ENCODE peak calls at places on chromosomes 5 and 9, in four cellular contexts. Q, P, G and J are unnamed samples.

GRCh38 chr9:110076894-110077725 is 130.8 kb downstream of the C9orf152 start:
- DNase-seq in Q (no peak), G (no peak), P (no peak), J (no peak)

GRCh38 chr9:76534031-76534430 is 75.0 kb downstream of the GCNT1 start:
- DNase-seq in P (peak; percentile 32), G (no peak), Q (no peak), J (no peak)

GRCh38 chr9:86487222-86487841 is 133.1 kb upstream of the TUT7 start:
- DNase-seq in Q (no peak), P (peak; percentile 58), G (no peak), J (peak; percentile 27)

GRCh38 chr5:39561421-39561820 is 136.6 kb upstream of the DAB2 start:
- DNase-seq in G (no peak), Q (no peak), P (no peak), J (no peak)

GRCh38 chr9:4277531-4277991 is 22.3 kb downstream of the GLIS3 start:
- DNase-seq in G (no peak), P (no peak), Q (no peak), J (no peak)

GRCh38 chr5:123287881-123288280 is 135.3 kb downstream of the CEP120 start:
- DNase-seq in Q (no peak), G (no peak), P (no peak), J (no peak)

GRCh38 chr5:61969347-61969746 is 336.7 kb upstream of the KIF2A start:
- DNase-seq in P (no peak), G (no peak), Q (no peak), J (no peak)

GRCh38 chr5:165559645-165560044 is 2054.2 kb downstream of the MAT2B start:
- DNase-seq in P (no peak), G (no peak), Q (no peak), J (no peak)

GRCh38 chr5:55918097-55919035 is 67.2 kb downstream of the IL31RA start:
- DNase-seq in Q (no peak), P (no peak), G (no peak), J (no peak)

GRCh38 chr5:140240987-140241706 is 61.8 kb downstream of the PFDN1 start:
- DNase-seq in G (peak; percentile 42), P (peak; percentile 67), Q (peak; percentile 87), J (peak; percentile 70)

GRCh38 chr9:74056023-74056422 is 441.1 kb upstream of the RORB start:
- DNase-seq in G (no peak), P (no peak), Q (no peak), J (no peak)

GRCh38 chr5:26553079-26553478 is 485.3 kb downstream of the CDH9 start:
- DNase-seq in G (no peak), P (no peak), Q (no peak), J (no peak)

GRCh38 chr5:60943624-60944023 is 1.2 kb downstream of the ERCC8 start:
- DNase-seq in G (no peak), P (no peak), Q (no peak), J (no peak)

GRCh38 chr9:18979367-18979766 is 53.6 kb downstream of the SAXO1 start:
- DNase-seq in Q (no peak), G (no peak), P (no peak), J (no peak)

GRCh38 chr9:93659837-93660177 is 83.4 kb downstream of the PHF2 start:
- DNase-seq in G (peak; percentile 4), P (no peak), Q (no peak), J (no peak)

GRCh38 chr5:67094476-67095300 is 101.9 kb downstream of the CD180 start:
- DNase-seq in Q (no peak), G (peak; percentile 68), P (peak; percentile 13), J (no peak)

GRCh38 chr5:67093259-67093658 is 103.3 kb downstream of the CD180 start:
- DNase-seq in Q (no peak), G (no peak), P (no peak), J (no peak)

GRCh38 chr5:67090593-67090992 is 106.0 kb downstream of the CD180 start:
- DNase-seq in P (no peak), G (no peak), Q (no peak), J (no peak)

GRCh38 chr5:67092447-67093023 is 104.1 kb downstream of the CD180 start:
- DNase-seq in P (no peak), Q (peak; percentile 16), G (no peak), J (peak; percentile 55)

GRCh38 chr5:67095346-67095871 is 101.2 kb downstream of the CD180 start:
- DNase-seq in Q (peak; percentile 61), P (no peak), G (no peak), J (no peak)
- H3K4me3 ChIP-seq in Q (no peak overlapping the region), P (no peak overlapping the region), G (no peak overlapping the region), J (no peak overlapping the region)

DNA sequence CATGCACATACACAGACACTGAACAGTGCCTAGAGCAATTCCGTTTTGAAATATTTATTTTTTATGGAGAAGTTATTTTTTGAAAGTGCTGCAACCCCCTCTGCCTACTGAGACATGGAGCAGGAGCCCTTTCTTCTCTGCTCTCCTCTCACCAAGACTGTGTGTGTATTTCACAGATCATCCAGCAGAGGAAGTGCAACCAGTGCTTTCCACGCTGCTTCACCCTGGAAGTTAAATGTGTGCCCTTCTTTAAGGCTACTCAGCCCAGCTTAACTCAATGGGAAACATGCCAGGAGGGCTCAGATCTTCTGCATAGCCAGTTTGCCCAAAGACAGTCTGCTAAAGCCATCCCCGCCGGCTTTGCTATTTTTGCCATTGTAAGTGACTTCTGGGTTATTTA is 606.3 kb downstream of the TLE1 start:
- DNase-seq in G (peak; percentile 32), Q (no peak), P (no peak), J (no peak)
- TF ChIP-seq CTCF in G (peak; percentile 51), Q (no peak), P (peak; percentile 32), J (peak; percentile 29)

GRCh38 chr9:133989554-133990365 is 2.4 kb downstream of the VAV2 start:
- DNase-seq in G (no peak), Q (no peak), P (no peak), J (no peak)
- H3K4me3 ChIP-seq in G (no peak overlapping the region), Q (no peak overlapping the region), P (peak overlapping the region; percentile 94), J (peak overlapping the region; percentile 80)

GRCh38 chr5:150257424-150257823 is 32.1 kb downstream of the CAMK2A start:
- DNase-seq in P (no peak), G (no peak), Q (no peak), J (no peak)

GRCh38 chr5:150255659-150256415 is 33.7 kb downstream of the CAMK2A start:
- DNase-seq in Q (no peak), G (no peak), P (no peak), J (no peak)

GRCh38 chr5:150258126-150258525 is 31.4 kb downstream of the CAMK2A start:
- DNase-seq in G (no peak), Q (no peak), P (no peak), J (no peak)

GRCh38 chr5:150254363-150255154 is 35.0 kb downstream of the CAMK2A start:
- DNase-seq in Q (no peak), P (no peak), G (peak; percentile 53), J (no peak)

DNA sequence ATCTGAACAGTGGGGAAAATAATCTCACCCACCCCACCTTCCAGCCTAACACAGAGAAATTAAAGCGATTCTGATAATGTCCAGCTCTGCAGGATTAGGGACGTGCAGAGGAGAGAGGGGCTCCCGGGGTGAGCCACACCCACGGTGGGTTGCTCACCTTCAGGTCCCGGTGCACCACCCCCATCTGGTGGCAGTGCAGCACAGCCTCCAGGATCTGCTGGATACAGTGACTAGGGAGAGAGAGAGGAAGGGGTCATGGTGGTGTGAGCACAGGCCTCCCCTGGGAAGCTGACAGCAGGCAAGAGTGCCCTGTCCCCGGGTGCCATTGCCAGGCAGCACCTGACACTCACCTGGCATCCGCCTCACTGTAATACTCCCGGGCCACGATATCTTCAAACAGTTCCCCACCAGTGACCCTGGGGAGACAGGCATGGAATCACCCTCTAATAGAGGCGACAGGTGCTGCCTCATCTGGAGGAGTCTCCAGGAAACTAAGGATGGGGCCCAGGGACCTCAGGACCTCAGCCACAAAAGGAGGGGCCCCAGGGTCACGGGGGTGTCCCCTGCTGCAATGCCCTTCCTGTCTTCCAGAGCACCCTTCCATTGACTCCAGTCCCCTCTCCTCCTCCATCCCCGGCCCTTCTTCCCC is 33.0 kb downstream of the CAMK2A start:
- DNase-seq in G (peak; percentile 83), P (no peak), Q (no peak), J (no peak)
- TF ChIP-seq CTCF in G (peak; percentile 89), P (no peak), Q (no peak), J (no peak)

GRCh38 chr5:59741599-59741998 is 151.9 kb downstream of the PDE4D start:
- DNase-seq in G (no peak), P (no peak), Q (no peak), J (no peak)

GRCh38 chr5:59744531-59744992 is 149.0 kb downstream of the PDE4D start:
- DNase-seq in G (no peak), P (no peak), Q (no peak), J (no peak)

GRCh38 chr5:59746261-59746765 is 147.2 kb downstream of the PDE4D start:
- DNase-seq in P (peak; percentile 43), Q (no peak), G (peak; percentile 70), J (no peak)

GRCh38 chr5:59749782-59750520 is 143.6 kb downstream of the PDE4D start:
- DNase-seq in P (no peak), G (no peak), Q (no peak), J (no peak)

DNA sequence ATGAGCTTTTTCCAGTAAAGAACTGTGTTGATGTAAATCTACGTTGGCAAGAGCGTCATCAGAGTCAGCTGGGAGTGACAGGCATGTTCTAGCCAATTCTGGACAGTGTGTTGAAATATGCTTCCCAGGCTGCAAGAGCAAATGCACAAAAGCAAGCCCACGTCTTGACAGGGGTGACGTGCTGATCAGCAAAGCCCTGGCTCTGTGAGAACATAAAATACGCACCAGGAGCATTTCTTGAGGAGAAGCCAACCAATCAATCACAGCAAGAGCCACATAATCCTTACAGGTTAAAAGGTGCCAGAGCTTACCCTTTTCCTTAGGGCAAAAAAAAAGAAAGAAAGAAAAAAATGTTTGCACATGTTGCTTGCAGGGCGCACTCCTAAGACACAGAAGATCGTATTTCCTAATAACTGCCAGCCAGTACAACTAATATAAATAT is 148.1 kb downstream of the PDE4D start:
- DNase-seq in P (peak; percentile 59), G (no peak), Q (peak; percentile 63), J (peak; percentile 68)
- H3K4me3 ChIP-seq in P (no peak overlapping the region), G (no peak overlapping the region), Q (no peak overlapping the region), J (peak overlapping the region; percentile 25)

GRCh38 chr9:136324501-136325300 is 2.6 kb upstream of the GPSM1 start:
- DNase-seq in G (peak; percentile 81), P (no peak), Q (no peak), J (no peak)
- TF ChIP-seq CTCF in G (peak; percentile 55), P (no peak), Q (no peak), J (no peak)

GRCh38 chr9:129628709-129629108 is 2.7 kb downstream of the NTMT1 start:
- DNase-seq in G (no peak), Q (no peak), P (no peak), J (no peak)
- H3K4me3 ChIP-seq in G (no peak overlapping the region), Q (no peak overlapping the region), P (no peak overlapping the region), J (no peak overlapping the region)

DNA sequence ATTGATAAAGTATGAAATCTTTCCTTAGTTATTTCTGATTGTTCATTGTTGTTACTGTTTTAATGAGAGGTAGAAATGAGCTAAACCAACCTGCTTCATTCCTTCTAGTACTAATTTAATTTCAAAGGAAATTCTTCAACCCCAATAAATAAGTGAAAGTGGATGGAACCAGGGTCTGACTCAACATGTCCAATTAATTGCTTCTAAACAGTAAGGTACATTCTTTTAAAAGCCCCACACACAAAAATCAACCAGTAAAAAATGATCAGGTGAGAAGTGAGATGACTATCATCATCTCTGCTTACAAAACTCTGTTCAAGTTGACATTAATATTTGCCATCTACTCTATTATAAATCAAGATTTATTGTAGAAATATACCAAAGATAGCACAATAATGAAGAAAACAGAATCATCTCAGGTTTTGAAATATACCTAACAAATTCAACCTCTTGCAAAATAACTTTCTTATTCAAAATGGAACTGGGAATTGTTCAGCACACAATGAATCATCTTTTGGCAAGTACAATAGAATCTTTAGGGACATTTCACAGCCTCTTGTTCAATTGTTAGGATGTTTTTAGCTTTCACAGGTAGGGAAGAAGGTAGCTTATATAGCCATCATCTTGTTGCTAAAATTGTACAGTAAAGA is 114.6 kb downstream of the RPS23 start:
- DNase-seq in Q (no peak), G (no peak), P (no peak), J (no peak)
- TF ChIP-seq CTCF in Q (no peak), G (no peak), P (no peak), J (no peak)